ENCODE peak calls at places on chromosome 16, in four cellular contexts. P, R, G and Q are unnamed samples.

GRCh38 chr16:75764154-75764768 is 38.0 kb upstream of the CPHXL start:
- DNase-seq in G (no peak), P (peak; percentile 58), R (no peak), Q (no peak)

GRCh38 chr16:31427441-31428276 is 501 bp downstream of the COX6A2 start:
- DNase-seq in R (peak; percentile 80), G (peak; percentile 74), P (peak; percentile 60), Q (peak; percentile 87)

GRCh38 chr16:64910351-64910750 is 211.5 kb downstream of the CDH11 start:
- DNase-seq in R (peak; percentile 49), P (no peak), G (no peak), Q (peak; percentile 75)

GRCh38 chr16:78177927-78178326 is 78.5 kb downstream of the WWOX start:
- DNase-seq in R (no peak), G (no peak), P (no peak), Q (no peak)

GRCh38 chr16:71781741-71782140 is 26.9 kb downstream of the AP1G1 start:
- DNase-seq in P (no peak), R (no peak), G (no peak), Q (no peak)

GRCh38 chr16:20916927-20917326 is 16.4 kb downstream of the LYRM1 start:
- DNase-seq in P (no peak), R (no peak), G (no peak), Q (no peak)

GRCh38 chr16:20023190-20023589 is 50.5 kb downstream of the GPR139 start:
- DNase-seq in P (no peak), R (no peak), G (no peak), Q (no peak)

GRCh38 chr16:53216798-53217197 is 162.0 kb downstream of the CHD9 start:
- DNase-seq in P (no peak), G (no peak), R (no peak), Q (no peak)

GRCh38 chr16:14473488-14473887 is 156.6 kb downstream of the PARN start:
- DNase-seq in R (no peak), P (no peak), G (no peak), Q (no peak)

GRCh38 chr16:59021751-59022150 is 287.6 kb upstream of the GOT2 start:
- DNase-seq in G (no peak), R (no peak), P (no peak), Q (no peak)

GRCh38 chr16:49484454-49484853 is 110.8 kb downstream of the C16orf78 start:
- DNase-seq in P (peak; percentile 56), R (peak; percentile 84), G (peak; percentile 56), Q (peak; percentile 88)

GRCh38 chr16:11665071-11665491 is 3.2 kb upstream of the SNN start:
- DNase-seq in P (no peak), G (no peak), R (no peak), Q (no peak)

GRCh38 chr16:84879569-84880487 is 60.0 kb downstream of the CRISPLD2 start:
- DNase-seq in R (no peak), G (no peak), P (peak; percentile 49), Q (peak; percentile 28)

GRCh38 chr16:24208710-24209109 is 47.4 kb upstream of the CACNG3 start:
- DNase-seq in R (no peak), P (no peak), G (no peak), Q (no peak)

GRCh38 chr16:24052466-24053324 is 203.4 kb upstream of the CACNG3 start:
- DNase-seq in P (no peak), G (no peak), R (no peak), Q (no peak)

GRCh38 chr16:24721830-24722238 is 7.6 kb upstream of the TNRC6A start:
- DNase-seq in G (no peak), R (no peak), P (no peak), Q (no peak)

GRCh38 chr16:25126820-25127232 is 15.3 kb downstream of the LCMT1 start:
- DNase-seq in R (no peak), P (no peak), G (no peak), Q (no peak)

GRCh38 chr16:11972128-11972527 is 4.4 kb upstream of the SNX29 start:
- DNase-seq in R (no peak), G (no peak), P (no peak), Q (no peak)

GRCh38 chr16:27242868-27243590 is 25.5 kb downstream of the NSMCE1 start:
- DNase-seq in R (no peak), P (no peak), G (peak; percentile 66), Q (peak; percentile 72)

GRCh38 chr16:89711601-89712475 is 8.9 kb downstream of the VPS9D1 start:
- DNase-seq in R (no peak), G (peak; percentile 65), P (peak; percentile 63), Q (peak; percentile 52)

GRCh38 chr16:5025171-5025632 is 8.5 kb downstream of the NAGPA start:
- DNase-seq in P (peak; percentile 49), G (no peak), R (no peak), Q (no peak)

GRCh38 chr16:10552998-10553491 is 27.4 kb downstream of the EMP2 start:
- DNase-seq in R (peak; percentile 35), G (peak; percentile 61), P (peak; percentile 30), Q (no peak)

DNA sequence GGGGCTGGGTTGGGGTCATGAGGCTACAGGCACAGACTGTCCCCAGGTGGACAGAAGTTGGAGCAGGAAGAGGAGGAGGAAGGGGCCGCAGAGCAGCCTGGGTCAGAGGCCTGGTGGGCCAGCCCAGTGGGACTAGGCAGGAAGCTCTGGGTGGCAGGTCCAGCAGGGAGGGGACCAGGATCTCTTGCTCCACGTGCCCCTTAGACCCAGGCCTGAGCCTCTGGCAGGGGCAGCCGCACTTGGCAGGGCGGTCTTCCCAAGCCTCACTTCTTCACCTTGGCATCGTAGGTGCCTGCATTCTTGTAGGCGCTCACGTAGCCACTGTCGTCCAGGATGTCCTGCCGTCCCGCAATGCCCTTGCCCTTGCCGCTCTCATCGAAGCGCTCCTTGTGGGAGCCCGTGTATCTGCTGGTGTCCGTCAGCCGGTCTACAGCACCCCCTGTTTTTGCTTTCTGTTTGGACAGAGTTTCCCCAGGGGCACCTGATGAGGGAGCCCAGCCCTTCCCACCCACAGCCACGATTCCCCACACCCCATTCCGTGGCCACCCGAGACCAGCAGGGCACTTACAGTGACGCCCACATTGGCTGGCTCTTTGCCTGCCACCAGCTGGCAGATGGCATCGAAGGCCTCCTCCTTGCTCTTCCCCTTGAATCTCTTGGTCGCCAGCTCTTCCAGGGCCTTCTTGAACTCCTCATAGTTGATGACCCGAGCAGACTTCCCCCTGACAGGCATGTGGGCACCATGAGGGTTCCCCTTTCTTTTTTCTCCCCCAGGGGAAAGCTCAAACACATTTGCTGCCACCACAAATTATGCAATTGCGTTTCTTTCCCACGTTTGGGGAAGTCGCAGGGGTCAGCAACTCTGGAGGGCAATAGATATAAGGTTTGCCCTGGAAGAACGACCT is 3.1 kb downstream of the TPPP3 start:
- DNase-seq in G (peak; percentile 73), R (peak; percentile 37), P (no peak), Q (no peak)
- H3K4me3 ChIP-seq in G (no peak overlapping the region), R (no peak overlapping the region), P (no peak overlapping the region), Q (no peak overlapping the region)

GRCh38 chr16:87829988-87830672 is 39.2 kb downstream of the SLC7A5 start:
- DNase-seq in P (no peak), G (no peak), R (no peak), Q (no peak)

GRCh38 chr16:87832759-87833502 is 36.4 kb downstream of the SLC7A5 start:
- DNase-seq in P (no peak), G (no peak), R (no peak), Q (no peak)

GRCh38 chr16:87832137-87832527 is 37.2 kb downstream of the SLC7A5 start:
- DNase-seq in R (no peak), P (no peak), G (no peak), Q (no peak)

GRCh38 chr16:87830673-87831420 is 38.5 kb downstream of the SLC7A5 start:
- DNase-seq in R (no peak), G (no peak), P (no peak), Q (no peak)

GRCh38 chr16:87831421-87832136 is 37.7 kb downstream of the SLC7A5 start:
- DNase-seq in G (no peak), P (no peak), R (no peak), Q (no peak)
- H3K36me3 ChIP-seq in G (peaks cover 28% of the 10 kb centered on the region), P (peaks cover 30% of the 10 kb centered on the region), R (peaks cover 68% of the 10 kb centered on the region), Q (no peaks in the 10 kb centered on the region)

GRCh38 chr16:86932130-86932982 is 354.0 kb downstream of the FOXL1 start:
- DNase-seq in P (no peak), G (no peak), R (no peak), Q (no peak)
- H3K27me3 ChIP-seq in P (peaks cover 21% of the 10 kb centered on the region), G (peaks cover 81% of the 10 kb centered on the region), R (peaks cover 88% of the 10 kb centered on the region), Q (no peaks in the 10 kb centered on the region)

GRCh38 chr16:54460254-54460860 is 173.8 kb upstream of the IRX3 start:
- DNase-seq in G (no peak), R (no peak), P (no peak), Q (no peak)
- H3K4me3 ChIP-seq in G (no peak overlapping the region), R (no peak overlapping the region), P (no peak overlapping the region), Q (no peak overlapping the region)

GRCh38 chr16:18784917-18785623 is 5.1 kb downstream of the RPS15A start:
- DNase-seq in P (no peak), R (no peak), G (no peak), Q (no peak)
- H3K36me3 ChIP-seq in P (peaks cover 59% of the 10 kb centered on the region), R (peaks cover 67% of the 10 kb centered on the region), G (peaks cover 67% of the 10 kb centered on the region), Q (peaks cover 5% of the 10 kb centered on the region)

GRCh38 chr16:50546125-50546524 is 2.1 kb upstream of the NKD1 start:
- DNase-seq in R (no peak), G (no peak), P (no peak), Q (no peak)
- H3K27me3 ChIP-seq in R (peaks cover 26% of the 10 kb centered on the region), G (peaks cover 15% of the 10 kb centered on the region), P (peaks cover 13% of the 10 kb centered on the region), Q (no peaks in the 10 kb centered on the region)

GRCh38 chr16:704552-705380 is 835 bp downstream of the FBXL16 start:
- DNase-seq in R (no peak), G (no peak), P (no peak), Q (no peak)
- H3K4me3 ChIP-seq in R (no peak overlapping the region), G (no peak overlapping the region), P (peak overlapping the region; percentile 19), Q (no peak overlapping the region)

GRCh38 chr16:3979070-3979469 is 98.6 kb upstream of the CREBBP start:
- DNase-seq in G (no peak), R (no peak), P (no peak), Q (no peak)
- H3K36me3 ChIP-seq in G (peaks cover 75% of the 10 kb centered on the region), R (peaks cover 80% of the 10 kb centered on the region), P (peaks cover 6% of the 10 kb centered on the region), Q (no peaks in the 10 kb centered on the region)

GRCh38 chr16:55323637-55324490 is at the start of gene IRX6:
- DNase-seq in P (no peak), R (peak; percentile 78), G (peak; percentile 77), Q (no peak)
- H3K27me3 ChIP-seq in P (peaks cover 66% of the 10 kb centered on the region), R (peaks cover 36% of the 10 kb centered on the region), G (peaks cover 61% of the 10 kb centered on the region), Q (no peaks in the 10 kb centered on the region)

DNA sequence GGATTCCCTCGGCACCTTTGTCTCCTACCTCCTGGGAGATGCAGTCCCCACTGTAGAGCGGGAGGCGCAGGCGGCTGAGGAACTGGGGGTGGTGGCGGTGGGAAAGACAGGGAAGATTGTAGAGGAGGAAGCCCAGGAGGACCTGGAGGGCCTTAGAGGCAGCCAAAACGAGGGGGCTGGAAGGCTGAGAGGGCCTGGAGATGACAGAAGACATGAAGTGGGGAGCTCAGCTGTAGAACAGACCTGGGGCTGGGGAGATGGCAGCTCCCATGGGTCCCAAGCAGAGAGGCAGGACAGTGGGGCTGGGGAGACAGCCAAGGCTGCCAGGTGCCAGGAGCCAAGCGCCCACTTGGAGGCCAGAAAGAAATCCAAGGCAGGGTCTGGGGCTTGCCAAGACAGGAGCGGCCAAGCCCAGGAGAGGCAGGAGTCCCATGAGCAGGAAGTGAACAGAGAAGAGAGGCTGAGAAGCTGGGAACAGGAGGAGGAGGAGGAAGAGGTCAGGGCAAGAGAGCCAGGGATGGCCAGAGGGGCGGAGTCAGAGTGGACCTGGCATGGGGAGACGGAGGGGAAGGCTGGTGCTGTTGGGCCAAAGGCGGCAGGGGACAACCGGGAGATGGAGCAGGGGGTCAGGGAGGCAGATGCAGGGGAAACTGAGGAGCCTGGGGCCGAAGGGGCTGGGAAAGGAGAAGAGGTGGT is 803 bp downstream of the APOBR start:
- DNase-seq in P (no peak), R (no peak), G (no peak), Q (no peak)
- H3K4me3 ChIP-seq in P (peak overlapping the region; percentile 38), R (peak overlapping the region; percentile 32), G (peak overlapping the region; percentile 50), Q (no peak overlapping the region)